ENCODE peak calls at places on chromosomes 11 and 22, in five cellular contexts. U is IMR-90, G is Caco-2, T is cardiac muscle cell, J is bronchial epithelial cell. P is an unnamed sample.

GRCh38 chr11:108432783-108433182 is 34.5 kb downstream of the C11orf65 start:
- DNase-seq in U (peak), G (peak), J (no peak), T (peak), P (peak)

GRCh38 chr22:28142361-28142801 is 223.3 kb upstream of the PITPNB start:
- DNase-seq in T (peak), U (peak), J (peak), G (peak), P (peak)

GRCh38 chr11:29162490-29162889 is 854.3 kb downstream of the KCNA4 start:
- DNase-seq in J (no peak), T (peak), G (no peak), U (no peak), P (peak)

GRCh38 chr22:28989035-28989464 is 72.6 kb downstream of the C22orf31 start:
- DNase-seq in T (no peak), U (no peak), J (peak), G (no peak), P (no peak)

GRCh38 chr11:134676516-134677287 is 264.7 kb upstream of the B3GAT1 start:
- DNase-seq in U (no peak), J (no peak), G (no peak), T (no peak), P (no peak)

GRCh38 chr11:95296165-95296564 is 65.2 kb upstream of the SESN3 start:
- DNase-seq in T (peak), G (no peak), U (no peak), J (no peak), P (no peak)

GRCh38 chr11:4704054-4704789 is at the start of gene MMP26:
- DNase-seq in J (no peak), U (no peak), T (no peak), G (no peak), P (no peak)

GRCh38 chr22:40434101-40434500 is 63.7 kb downstream of the SGSM3 start:
- DNase-seq in G (no peak), T (no peak), J (no peak), U (peak), P (peak)

GRCh38 chr11:117818036-117818858 is 6.3 kb downstream of the FXYD2 start:
- DNase-seq in U (peak), J (peak), G (no peak), T (no peak), P (peak)

GRCh38 chr11:23278121-23278520 is 417.8 kb upstream of the CCDC179 start:
- DNase-seq in G (no peak), U (peak), T (peak), J (peak), P (peak)

GRCh38 chr22:26672060-26672471 is 14.7 kb downstream of the MIAT start:
- DNase-seq in U (no peak), J (no peak), T (no peak), G (no peak), P (no peak)

GRCh38 chr11:2779499-2779980 is 79.7 kb upstream of the KCNQ1OT1 start:
- DNase-seq in G (no peak), J (no peak), T (no peak), U (no peak), P (no peak)

GRCh38 chr11:107830915-107831540 is 27.6 kb downstream of the SLC35F2 start:
- DNase-seq in J (peak), T (no peak), G (no peak), U (no peak), P (no peak)

GRCh38 chr11:81840375-81840774 is 893.3 kb downstream of the FAM181B start:
- DNase-seq in G (no peak), U (no peak), T (peak), J (no peak), P (peak)

GRCh38 chr11:2522636-2523255 is 77.9 kb downstream of the KCNQ1 start:
- DNase-seq in J (no peak), U (no peak), G (no peak), T (no peak), P (no peak)

GRCh38 chr11:77557553-77557952 is 32.2 kb upstream of the AQP11 start:
- DNase-seq in G (peak), T (peak), J (peak), U (peak), P (peak)

GRCh38 chr11:115676768-115677167 is 172.6 kb upstream of the CADM1 start:
- DNase-seq in J (no peak), U (peak), G (no peak), T (peak), P (peak)

GRCh38 chr11:102849319-102849718 is 5.9 kb upstream of the MMP3 start:
- DNase-seq in U (peak), G (no peak), J (peak), T (peak), P (peak)

GRCh38 chr22:39579909-39580571 is 9.5 kb downstream of the CACNA1I start:
- DNase-seq in U (no peak), J (no peak), G (no peak), T (no peak), P (no peak)

GRCh38 chr22:16973591-16974297 is 34.3 kb downstream of the GAB4 start:
- DNase-seq in T (no peak), U (no peak), J (no peak), G (no peak), P (no peak)

GRCh38 chr11:44731685-44732411 is 5.1 kb downstream of the TSPAN18 start:
- DNase-seq in J (no peak), T (peak), U (no peak), G (no peak), P (no peak)

GRCh38 chr11:1112351-1113191 is 37.9 kb downstream of the MUC2 start:
- DNase-seq in J (no peak), T (no peak), G (no peak), U (no peak), P (no peak)

GRCh38 chr11:75022759-75023396 is 34.1 kb downstream of the NEU3 start:
- DNase-seq in G (peak), J (peak), U (peak), T (peak), P (peak)

GRCh38 chr11:64224151-64224890 is 1.7 kb downstream of the TRPT1 start:
- DNase-seq in G (no peak), U (no peak), J (peak), T (no peak), P (no peak)

GRCh38 chr11:17531071-17531817 is 13.0 kb downstream of the USH1C start:
- DNase-seq in U (no peak), G (no peak), J (no peak), T (no peak), P (no peak)

GRCh38 chr22:37485006-37485713 is 1.0 kb downstream of the MFNG start:
- DNase-seq in J (no peak), G (no peak), T (no peak), U (no peak), P (no peak)

DNA sequence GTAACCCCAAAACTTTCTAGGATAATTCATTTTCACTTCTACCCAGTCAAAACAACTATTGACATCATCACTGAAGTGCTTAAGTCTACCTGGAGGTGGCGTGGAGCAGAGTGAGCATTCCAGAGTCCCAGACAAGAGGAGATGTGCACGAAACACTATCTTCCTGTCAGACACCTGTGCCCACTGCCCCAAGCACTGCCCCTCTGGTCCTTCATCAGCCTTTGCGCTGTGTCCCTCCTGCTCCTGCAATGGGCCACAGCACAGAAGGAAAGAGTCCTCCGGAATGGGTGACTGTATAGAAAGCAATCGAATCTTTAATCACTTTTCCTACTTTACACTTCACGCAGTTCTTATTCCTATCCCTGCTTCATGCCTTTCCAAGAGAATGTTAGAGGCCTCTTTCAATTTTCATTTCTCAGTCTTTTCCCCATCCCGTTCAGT is 512 bp upstream of the GRIA4 start:
- DNase-seq in T (peak), U (peak), J (peak), G (peak), P (peak)
- H3K4me3 ChIP-seq in T (peak), U (no peak), J (no peak), G (no peak), P (peak)

DNA sequence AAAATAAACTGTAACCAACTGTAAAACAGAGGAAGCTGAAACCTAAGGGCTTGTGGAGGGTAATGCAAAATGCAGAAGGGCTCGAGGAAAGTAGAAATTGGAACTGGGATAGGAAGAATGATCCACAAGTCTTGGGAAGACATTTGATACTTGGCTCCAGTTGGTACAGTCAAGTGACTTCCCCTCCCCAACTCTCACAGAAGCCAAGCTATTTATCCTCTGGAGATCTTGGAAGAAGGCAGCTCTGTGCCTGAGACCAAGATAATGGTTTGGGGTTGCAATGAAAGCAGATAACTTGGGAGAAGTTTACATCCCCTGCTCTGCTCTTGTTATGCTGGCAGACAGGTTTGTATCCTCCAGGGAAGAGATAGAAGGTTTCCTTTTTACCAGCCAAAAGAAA is 198.9 kb upstream of the ZC3H12C start:
- DNase-seq in U (no peak), J (no peak), G (no peak), T (no peak), P (no peak)
- TF ChIP-seq CTCF in U (no peak), J (no peak), G (no peak), T (no peak), P (no peak)

GRCh38 chr11:119380160-119380815 is 1.2 kb downstream of the USP2 start:
- DNase-seq in J (no peak), G (no peak), U (no peak), T (no peak), P (no peak)

GRCh38 chr11:119377112-119377901 is 4.2 kb downstream of the USP2 start:
- DNase-seq in G (no peak), U (no peak), T (no peak), J (peak), P (no peak)

GRCh38 chr11:119378851-119379465 is 2.5 kb downstream of the USP2 start:
- DNase-seq in U (no peak), G (no peak), J (no peak), T (no peak), P (no peak)

GRCh38 chr11:119376197-119376847 is 5.2 kb downstream of the USP2 start:
- DNase-seq in U (peak), T (no peak), J (peak), G (no peak), P (no peak)

GRCh38 chr11:119377961-119378667 is 3.4 kb downstream of the USP2 start:
- DNase-seq in T (no peak), U (no peak), G (no peak), J (no peak), P (no peak)
- H3K4me3 ChIP-seq in T (peak), U (no peak), G (no peak), J (no peak), P (no peak)

DNA sequence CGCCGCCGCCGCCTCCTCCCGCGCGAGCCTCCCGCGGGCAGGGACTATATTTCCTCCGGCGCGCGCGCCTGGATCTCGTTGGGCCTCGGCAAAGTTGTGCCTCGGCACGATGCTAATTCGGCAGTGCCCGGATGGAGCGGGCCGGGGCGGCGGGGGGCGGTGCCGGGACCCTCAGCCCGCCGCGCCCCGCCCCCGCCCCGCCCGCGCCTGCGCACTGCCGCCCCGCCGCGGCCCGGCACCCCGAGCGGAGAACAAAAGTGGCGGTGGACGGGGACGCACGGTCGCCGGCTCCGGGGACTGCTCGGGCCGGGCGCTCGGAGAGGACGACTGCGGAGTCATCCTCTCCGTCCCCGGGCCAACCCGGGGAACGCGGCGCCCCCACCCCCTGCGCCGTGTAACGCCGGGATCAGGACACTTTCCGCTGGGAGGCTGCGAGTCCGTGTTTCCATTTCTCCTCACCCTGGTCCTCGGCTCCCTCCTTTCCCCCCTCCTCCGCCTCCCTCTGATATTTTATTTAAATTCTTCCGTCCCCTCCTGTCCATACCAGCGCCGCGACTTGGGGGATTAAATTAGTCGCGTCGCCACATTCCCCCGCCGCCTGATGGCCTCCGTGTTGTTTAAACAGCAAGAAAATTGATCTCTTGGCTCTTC is at the start of gene PHF21B:
- DNase-seq in U (peak), J (no peak), G (peak), T (peak), P (peak)
- TF ChIP-seq CTCF in U (no peak), J (no peak), G (no peak), T (no peak), P (no peak)

P was measured in choroid plexus epithelial cell.